ENCODE peak calls at places on chromosomes 1 and 21, in eight cellular contexts. One of them, this sample, is unnamed.

GRCh38 chr1:111475706-111476105 is 1.9 kb downstream of the C1orf162 start:
- DNase-seq in stimulated activated effector memory CD8-positive, alpha-beta T cell treated with anti-CD3 and anti-CD28 coated beads, Interleukin-12 subunit alpha, Interleukin-12 subunit beta, amount 100 ng/mL, for 72 hours: peak
- DNase-seq in CD4-positive, alpha-beta memory T cell: peak
- DNase-seq in NCI-H1417: no peak
- DNase-seq in mesendoderm: no peak
- DNase-seq in PC-9: no peak
- DNase-seq in T follicular helper cell: no peak
- DNase-seq in lower leg skin: no peak
- DNase-seq in this sample: no peak

GRCh38 chr1:226403522-226404034 is 4.3 kb downstream of the PARP1 start:
- DNase-seq in stimulated activated effector memory CD8-positive, alpha-beta T cell treated with anti-CD3 and anti-CD28 coated beads, Interleukin-12 subunit alpha, Interleukin-12 subunit beta, amount 100 ng/mL, for 72 hours: no peak
- DNase-seq in CD4-positive, alpha-beta memory T cell: no peak
- DNase-seq in NCI-H1417: no peak
- DNase-seq in mesendoderm: peak
- DNase-seq in PC-9: no peak
- DNase-seq in T follicular helper cell: no peak
- DNase-seq in lower leg skin: no peak
- DNase-seq in this sample: no peak

GRCh38 chr1:182415789-182416188 is 15.3 kb upstream of the TEDDM1 start:
- DNase-seq in stimulated activated effector memory CD8-positive, alpha-beta T cell treated with anti-CD3 and anti-CD28 coated beads, Interleukin-12 subunit alpha, Interleukin-12 subunit beta, amount 100 ng/mL, for 72 hours: no peak
- DNase-seq in CD4-positive, alpha-beta memory T cell: no peak
- DNase-seq in NCI-H1417: no peak
- DNase-seq in mesendoderm: no peak
- DNase-seq in PC-9: no peak
- DNase-seq in T follicular helper cell: no peak
- DNase-seq in lower leg skin: no peak
- DNase-seq in this sample: no peak

GRCh38 chr1:232704694-232705680 is 75.1 kb upstream of the SIPA1L2 start:
- DNase-seq in stimulated activated effector memory CD8-positive, alpha-beta T cell treated with anti-CD3 and anti-CD28 coated beads, Interleukin-12 subunit alpha, Interleukin-12 subunit beta, amount 100 ng/mL, for 72 hours: no peak
- DNase-seq in CD4-positive, alpha-beta memory T cell: no peak
- DNase-seq in NCI-H1417: peak
- DNase-seq in mesendoderm: peak
- DNase-seq in PC-9: no peak
- DNase-seq in T follicular helper cell: no peak
- DNase-seq in lower leg skin: peak
- DNase-seq in this sample: no peak

GRCh38 chr1:45545019-45545493 is 5.6 kb upstream of the AKR1A1 start:
- DNase-seq in stimulated activated effector memory CD8-positive, alpha-beta T cell treated with anti-CD3 and anti-CD28 coated beads, Interleukin-12 subunit alpha, Interleukin-12 subunit beta, amount 100 ng/mL, for 72 hours: no peak
- DNase-seq in CD4-positive, alpha-beta memory T cell: no peak
- DNase-seq in NCI-H1417: no peak
- DNase-seq in mesendoderm: no peak
- DNase-seq in PC-9: no peak
- DNase-seq in T follicular helper cell: no peak
- DNase-seq in lower leg skin: no peak
- DNase-seq in this sample: no peak

GRCh38 chr21:44962481-44962966 is 22.7 kb downstream of the SLX9 start:
- DNase-seq in stimulated activated effector memory CD8-positive, alpha-beta T cell treated with anti-CD3 and anti-CD28 coated beads, Interleukin-12 subunit alpha, Interleukin-12 subunit beta, amount 100 ng/mL, for 72 hours: no peak
- DNase-seq in CD4-positive, alpha-beta memory T cell: no peak
- DNase-seq in NCI-H1417: no peak
- DNase-seq in mesendoderm: no peak
- DNase-seq in PC-9: no peak
- DNase-seq in T follicular helper cell: no peak
- DNase-seq in lower leg skin: no peak
- DNase-seq in this sample: no peak

GRCh38 chr1:212285685-212286436 is 651 bp downstream of the PPP2R5A start:
- DNase-seq in stimulated activated effector memory CD8-positive, alpha-beta T cell treated with anti-CD3 and anti-CD28 coated beads, Interleukin-12 subunit alpha, Interleukin-12 subunit beta, amount 100 ng/mL, for 72 hours: peak
- DNase-seq in CD4-positive, alpha-beta memory T cell: peak
- DNase-seq in NCI-H1417: peak
- DNase-seq in mesendoderm: peak
- DNase-seq in PC-9: peak
- DNase-seq in T follicular helper cell: peak
- DNase-seq in lower leg skin: peak
- DNase-seq in this sample: peak

GRCh38 chr1:28028873-28029654 is 59.3 kb downstream of the EYA3 start:
- DNase-seq in stimulated activated effector memory CD8-positive, alpha-beta T cell treated with anti-CD3 and anti-CD28 coated beads, Interleukin-12 subunit alpha, Interleukin-12 subunit beta, amount 100 ng/mL, for 72 hours: no peak
- DNase-seq in CD4-positive, alpha-beta memory T cell: no peak
- DNase-seq in NCI-H1417: no peak
- DNase-seq in mesendoderm: no peak
- DNase-seq in PC-9: no peak
- DNase-seq in T follicular helper cell: no peak
- DNase-seq in lower leg skin: no peak
- DNase-seq in this sample: no peak

GRCh38 chr1:77401384-77401783 is 119.6 kb downstream of the AK5 start:
- DNase-seq in stimulated activated effector memory CD8-positive, alpha-beta T cell treated with anti-CD3 and anti-CD28 coated beads, Interleukin-12 subunit alpha, Interleukin-12 subunit beta, amount 100 ng/mL, for 72 hours: no peak
- DNase-seq in CD4-positive, alpha-beta memory T cell: no peak
- DNase-seq in NCI-H1417: no peak
- DNase-seq in mesendoderm: no peak
- DNase-seq in PC-9: no peak
- DNase-seq in T follicular helper cell: no peak
- DNase-seq in lower leg skin: no peak
- DNase-seq in this sample: no peak

GRCh38 chr1:23018661-23019093 is 591 bp upstream of the KDM1A start:
- DNase-seq in stimulated activated effector memory CD8-positive, alpha-beta T cell treated with anti-CD3 and anti-CD28 coated beads, Interleukin-12 subunit alpha, Interleukin-12 subunit beta, amount 100 ng/mL, for 72 hours: no peak
- DNase-seq in CD4-positive, alpha-beta memory T cell: no peak
- DNase-seq in NCI-H1417: no peak
- DNase-seq in mesendoderm: no peak
- DNase-seq in PC-9: no peak
- DNase-seq in T follicular helper cell: no peak
- DNase-seq in lower leg skin: no peak
- DNase-seq in this sample: no peak

GRCh38 chr1:33719771-33720670 is 143.9 kb upstream of the HMGB4 start:
- DNase-seq in stimulated activated effector memory CD8-positive, alpha-beta T cell treated with anti-CD3 and anti-CD28 coated beads, Interleukin-12 subunit alpha, Interleukin-12 subunit beta, amount 100 ng/mL, for 72 hours: no peak
- DNase-seq in CD4-positive, alpha-beta memory T cell: no peak
- DNase-seq in NCI-H1417: no peak
- DNase-seq in mesendoderm: no peak
- DNase-seq in PC-9: no peak
- DNase-seq in T follicular helper cell: no peak
- DNase-seq in lower leg skin: no peak
- DNase-seq in this sample: no peak

GRCh38 chr1:110765640-110766335 is 91.0 kb upstream of the KCNA3 start:
- DNase-seq in stimulated activated effector memory CD8-positive, alpha-beta T cell treated with anti-CD3 and anti-CD28 coated beads, Interleukin-12 subunit alpha, Interleukin-12 subunit beta, amount 100 ng/mL, for 72 hours: no peak
- DNase-seq in CD4-positive, alpha-beta memory T cell: peak
- DNase-seq in NCI-H1417: peak
- DNase-seq in mesendoderm: peak
- DNase-seq in PC-9: no peak
- DNase-seq in T follicular helper cell: peak
- DNase-seq in lower leg skin: peak
- DNase-seq in this sample: peak

GRCh38 chr1:154703207-154703606 is 95.2 kb upstream of the ADAR start:
- DNase-seq in stimulated activated effector memory CD8-positive, alpha-beta T cell treated with anti-CD3 and anti-CD28 coated beads, Interleukin-12 subunit alpha, Interleukin-12 subunit beta, amount 100 ng/mL, for 72 hours: no peak
- DNase-seq in CD4-positive, alpha-beta memory T cell: no peak
- DNase-seq in NCI-H1417: no peak
- DNase-seq in mesendoderm: peak
- DNase-seq in PC-9: no peak
- DNase-seq in T follicular helper cell: no peak
- DNase-seq in lower leg skin: no peak
- DNase-seq in this sample: no peak

GRCh38 chr1:41504126-41505035 is 19.9 kb upstream of the EDN2 start:
- DNase-seq in stimulated activated effector memory CD8-positive, alpha-beta T cell treated with anti-CD3 and anti-CD28 coated beads, Interleukin-12 subunit alpha, Interleukin-12 subunit beta, amount 100 ng/mL, for 72 hours: no peak
- DNase-seq in CD4-positive, alpha-beta memory T cell: no peak
- DNase-seq in NCI-H1417: peak
- DNase-seq in mesendoderm: no peak
- DNase-seq in PC-9: peak
- DNase-seq in T follicular helper cell: no peak
- DNase-seq in lower leg skin: no peak
- DNase-seq in this sample: no peak

GRCh38 chr1:153058826-153059784 is 1.8 kb upstream of the SPRR2A start:
- DNase-seq in stimulated activated effector memory CD8-positive, alpha-beta T cell treated with anti-CD3 and anti-CD28 coated beads, Interleukin-12 subunit alpha, Interleukin-12 subunit beta, amount 100 ng/mL, for 72 hours: no peak
- DNase-seq in CD4-positive, alpha-beta memory T cell: no peak
- DNase-seq in NCI-H1417: no peak
- DNase-seq in mesendoderm: peak
- DNase-seq in PC-9: no peak
- DNase-seq in T follicular helper cell: no peak
- DNase-seq in lower leg skin: no peak
- DNase-seq in this sample: no peak